ENCODE peak calls at places on chromosomes 3 and 15, in ten cellular contexts. T, Q, V, X, J, F, I, W, L and Z are unnamed samples.

GRCh38 chr15:43370310-43370974 is 401 bp downstream of the ZSCAN29 start:
- DNase-seq in L (peak), V (peak), J (peak), T (no peak), Q (no peak), W (no peak), I (peak), X (peak), F (no peak), Z (no peak)

GRCh38 chr15:100333236-100333635 is 8.5 kb downstream of the ADAMTS17 start:
- DNase-seq in J (no peak), F (no peak), T (no peak), L (no peak), W (no peak), X (no peak), V (no peak), Q (no peak), I (no peak), Z (no peak)

GRCh38 chr3:99663981-99664380 is 25.6 kb downstream of the COL8A1 start:
- DNase-seq in F (no peak), I (no peak), W (no peak), J (no peak), X (no peak), L (peak), V (no peak), T (no peak), Q (no peak), Z (no peak)

GRCh38 chr15:67186226-67186649 is 68.2 kb downstream of the AAGAB start:
- DNase-seq in X (peak), W (no peak), J (peak), T (peak), V (peak), Q (no peak), F (no peak), L (no peak), I (no peak), Z (no peak)

GRCh38 chr3:32296251-32297204 is 58.0 kb downstream of the CMTM8 start:
- DNase-seq in J (peak), W (no peak), F (peak), T (peak), L (peak), V (peak), Q (peak), X (peak), I (peak), Z (peak)

GRCh38 chr15:70582143-70582945 is 181.0 kb downstream of the UACA start:
- DNase-seq in W (peak), F (no peak), J (peak), X (no peak), V (peak), I (no peak), T (no peak), L (peak), Q (no peak), Z (no peak)

GRCh38 chr3:99997293-99997692 is 117.0 kb downstream of the FILIP1L start:
- DNase-seq in V (peak), F (no peak), L (no peak), J (peak), I (no peak), T (no peak), X (no peak), W (no peak), Q (no peak), Z (no peak)

GRCh38 chr15:69762373-69763148 is 309.9 kb downstream of the RPLP1 start:
- DNase-seq in T (no peak), J (no peak), I (no peak), X (no peak), Q (no peak), W (no peak), L (no peak), V (peak), F (no peak), Z (no peak)

GRCh38 chr15:74253276-74253921 is 17.3 kb downstream of the CCDC33 start:
- DNase-seq in F (no peak), L (no peak), Q (no peak), I (peak), J (no peak), T (no peak), W (no peak), V (no peak), X (no peak), Z (no peak)

GRCh38 chr15:73021139-73021621 is 31.1 kb upstream of the NEO1 start:
- DNase-seq in F (no peak), I (no peak), X (no peak), L (no peak), V (no peak), W (no peak), Q (peak), T (no peak), J (no peak), Z (no peak)

GRCh38 chr3:149547954-149548728 is 73.6 kb downstream of the TM4SF4 start:
- DNase-seq in L (peak), V (peak), W (no peak), F (no peak), T (no peak), Q (no peak), X (peak), J (peak), I (peak), Z (no peak)

GRCh38 chr15:45338417-45338816 is 39.9 kb downstream of the GATM start:
- DNase-seq in T (no peak), Q (no peak), I (no peak), F (no peak), W (no peak), J (no peak), V (no peak), L (no peak), X (no peak), Z (no peak)

DNA sequence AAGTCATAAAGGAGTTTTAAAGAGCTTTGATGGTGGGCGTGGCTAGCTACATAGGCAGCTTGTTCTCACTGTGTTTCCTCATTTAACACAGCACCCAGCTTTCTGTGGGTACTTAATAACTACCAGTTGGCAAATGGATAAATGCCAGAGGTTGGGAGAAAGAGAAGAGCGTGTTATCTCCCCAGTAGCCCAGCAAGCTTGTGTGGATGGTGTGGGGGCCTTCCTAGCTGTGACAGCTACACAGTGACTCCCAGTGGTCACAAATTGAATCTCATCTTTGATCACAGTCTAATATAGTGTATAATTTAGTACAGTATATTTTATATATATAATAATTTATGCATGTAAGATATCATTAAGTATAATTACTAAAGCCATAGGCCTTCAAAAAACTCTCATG is 984.1 kb downstream of the EPHA3 start:
- DNase-seq in Q (no peak), X (no peak), T (peak), V (peak), L (peak), J (peak), W (no peak), F (no peak), I (peak), Z (no peak)
- TF ChIP-seq CTCF in Q (peak), X (no peak), T (peak), V (peak), L (peak), J (peak), W (peak), F (no peak), I (peak), Z (peak)

GRCh38 chr15:39511915-39512260 is 69.0 kb upstream of the THBS1 start:
- DNase-seq in X (no peak), L (peak), I (peak), Q (no peak), W (no peak), V (peak), F (no peak), T (no peak), J (peak), Z (no peak)

GRCh38 chr15:39509941-39510845 is 70.7 kb upstream of the THBS1 start:
- DNase-seq in F (no peak), Q (no peak), X (no peak), T (no peak), L (no peak), W (no peak), V (no peak), J (peak), I (no peak), Z (no peak)

GRCh38 chr15:39514933-39515332 is 65.9 kb upstream of the THBS1 start:
- DNase-seq in Q (no peak), L (no peak), F (no peak), W (no peak), T (no peak), J (no peak), V (no peak), I (no peak), X (no peak), Z (no peak)

GRCh38 chr15:39508536-39508935 is 72.3 kb upstream of the THBS1 start:
- DNase-seq in F (no peak), V (no peak), T (no peak), Q (no peak), J (peak), W (no peak), L (no peak), X (no peak), I (no peak), Z (no peak)

GRCh38 chr15:39511000-39511914 is 69.6 kb upstream of the THBS1 start:
- DNase-seq in T (no peak), W (no peak), V (peak), F (no peak), I (peak), L (peak), J (peak), Q (no peak), X (peak), Z (peak)
- H3K4me3 ChIP-seq in T (no peak), W (no peak), V (no peak), F (no peak), I (no peak), L (no peak), J (no peak), Q (no peak), X (no peak), Z (no peak)

GRCh38 chr3:144104146-144104545 is 132.5 kb downstream of the DIPK2A start:
- DNase-seq in T (no peak), I (no peak), Q (no peak), X (no peak), J (no peak), V (no peak), L (no peak), W (no peak), F (no peak), Z (no peak)
- TF ChIP-seq CTCF in T (no peak), I (no peak), Q (no peak), X (no peak), J (no peak), V (no peak), L (no peak), W (no peak), F (no peak), Z (no peak)

GRCh38 chr3:38648024-38648658 is 1.3 kb downstream of the SCN5A start:
- DNase-seq in I (no peak), W (no peak), V (no peak), T (no peak), Q (no peak), J (no peak), L (no peak), F (no peak), X (no peak), Z (no peak)

GRCh38 chr3:38649500-38650247 is at the start of gene SCN5A:
- DNase-seq in X (peak), I (peak), T (no peak), L (no peak), V (peak), J (peak), Q (no peak), W (no peak), F (peak), Z (no peak)

GRCh38 chr3:38648659-38649499 is 608 bp downstream of the SCN5A start:
- DNase-seq in J (no peak), V (no peak), T (no peak), X (no peak), L (no peak), W (no peak), Q (no peak), F (no peak), I (no peak), Z (no peak)

GRCh38 chr3:38651153-38651789 is 1.8 kb upstream of the SCN5A start:
- DNase-seq in W (no peak), J (peak), X (peak), T (peak), V (peak), L (peak), Q (no peak), F (peak), I (peak), Z (no peak)

GRCh38 chr3:38650248-38650940 is 907 bp upstream of the SCN5A start:
- DNase-seq in W (no peak), J (peak), X (no peak), L (no peak), Q (no peak), F (no peak), T (no peak), I (no peak), V (no peak), Z (no peak)
- H3K4me3 ChIP-seq in W (no peak), J (no peak), X (no peak), L (peak), Q (peak), F (no peak), T (no peak), I (no peak), V (no peak), Z (no peak)

GRCh38 chr3:186722457-186722856 is 5.3 kb downstream of the KNG1 start:
- DNase-seq in Q (peak), W (no peak), J (peak), L (no peak), X (no peak), V (peak), F (peak), T (no peak), I (peak), Z (no peak)
- TF ChIP-seq CTCF in Q (no peak), W (no peak), J (peak), L (peak), X (no peak), V (peak), F (no peak), T (no peak), I (peak), Z (peak)